ENCODE peak calls at places on chromosome 9, in four cellular contexts. A, M, S and B are unnamed samples.

GRCh38 chr9:74765572-74765971 is 122.1 kb downstream of the TRPM6 start:
- DNase-seq in A (no peak), M (no peak), S (no peak), B (no peak)

GRCh38 chr9:78103971-78104433 is 72.4 kb upstream of the GNAQ start:
- DNase-seq in A (no peak), M (no peak), S (no peak), B (no peak)

GRCh38 chr9:110141118-110141797 is 66.7 kb downstream of the C9orf152 start:
- DNase-seq in A (peak), M (peak), S (no peak), B (peak)

GRCh38 chr9:107489144-107489673 is 360 bp downstream of the KLF4 start:
- DNase-seq in A (no peak), M (no peak), S (no peak), B (peak)

GRCh38 chr9:22047596-22047995 is 38.5 kb upstream of the CDKN2B start:
- DNase-seq in A (no peak), M (no peak), S (no peak), B (no peak)

GRCh38 chr9:126126807-126127206 is 199.8 kb upstream of the MVB12B start:
- DNase-seq in A (no peak), M (no peak), S (no peak), B (no peak)

GRCh38 chr9:86713970-86714369 is 233.3 kb downstream of the GAS1 start:
- DNase-seq in A (no peak), M (no peak), S (no peak), B (peak)

GRCh38 chr9:91734371-91734981 is 215.6 kb downstream of the ROR2 start:
- DNase-seq in A (peak), M (peak), S (peak), B (peak)

GRCh38 chr9:33246269-33246860 is 6.4 kb downstream of the SPINK4 start:
- DNase-seq in A (no peak), M (no peak), S (no peak), B (no peak)

GRCh38 chr9:120851386-120851922 is 8.7 kb upstream of the PSMD5 start:
- DNase-seq in A (no peak), M (no peak), S (no peak), B (no peak)

GRCh38 chr9:84129529-84129928 is 148.9 kb downstream of the RMI1 start:
- DNase-seq in A (no peak), M (no peak), S (no peak), B (no peak)

GRCh38 chr9:35272989-35273388 is 111.2 kb downstream of the UNC13B start:
- DNase-seq in A (no peak), M (peak), S (no peak), B (peak)

GRCh38 chr9:33952066-33952465 is 96.6 kb downstream of the UBAP2 start:
- DNase-seq in A (no peak), M (no peak), S (no peak), B (no peak)

GRCh38 chr9:38437193-38437823 is 13.1 kb upstream of the IGFBPL1 start:
- DNase-seq in A (no peak), M (peak), S (no peak), B (peak)

GRCh38 chr9:4738866-4739586 is 2.0 kb downstream of the AK3 start:
- DNase-seq in A (no peak), M (no peak), S (no peak), B (no peak)

GRCh38 chr9:98365724-98366123 is 110.3 kb upstream of the TBC1D2 start:
- DNase-seq in A (no peak), M (no peak), S (no peak), B (no peak)

GRCh38 chr9:14908221-14909206 is 1.7 kb downstream of the FREM1 start:
- DNase-seq in A (no peak), M (no peak), S (no peak), B (no peak)

DNA sequence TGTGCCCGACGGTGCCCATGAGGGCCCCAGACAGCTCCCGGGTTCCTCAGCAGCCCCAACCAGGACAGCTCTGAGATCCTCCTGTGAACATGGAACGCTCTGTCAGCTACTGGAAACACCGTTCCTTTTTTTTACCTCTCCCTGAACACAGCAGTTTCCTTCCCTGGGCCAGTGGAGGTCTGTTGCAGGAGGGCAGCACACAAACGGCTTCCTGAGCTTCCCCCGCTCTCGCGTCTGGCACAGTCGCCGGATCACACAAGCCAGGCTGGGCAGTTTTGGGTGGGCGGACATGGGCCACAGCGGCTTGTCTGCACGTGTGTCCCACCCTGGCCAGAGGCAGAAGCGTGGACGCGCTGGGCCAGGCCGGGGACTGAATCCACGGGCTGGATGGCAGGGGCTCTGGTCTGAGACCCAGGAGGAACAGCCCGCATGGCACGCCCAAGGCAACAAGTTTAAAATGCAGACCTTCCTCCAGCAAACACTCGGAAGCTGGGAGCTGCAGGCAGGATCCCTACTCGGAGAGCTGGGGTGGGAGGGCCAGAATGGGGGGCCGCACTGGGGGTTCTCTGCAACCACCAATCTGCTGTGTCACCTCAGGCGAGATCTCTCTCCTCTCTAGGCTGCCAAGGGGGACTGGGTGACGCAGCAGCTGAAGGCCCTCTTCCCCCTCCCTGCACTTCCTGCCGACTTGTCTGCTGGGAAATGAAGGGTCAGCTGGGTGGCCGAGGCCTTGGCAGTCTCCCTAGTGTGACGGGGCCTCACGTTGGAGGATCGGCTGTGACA is 106.9 kb upstream of the SARDH start:
- DNase-seq in A (peak), M (no peak), S (no peak), B (peak)
- H3K4me3 ChIP-seq in A (no peak), M (no peak), S (no peak), B (no peak)

GRCh38 chr9:1044643-1045042 is 5.5 kb upstream of the DMRT2 start:
- DNase-seq in A (no peak), M (no peak), S (no peak), B (no peak)
- H3K4me3 ChIP-seq in A (no peak), M (no peak), S (no peak), B (no peak)

GRCh38 chr9:89802809-89803355 is 198.1 kb downstream of the GADD45G start:
- DNase-seq in A (no peak), M (peak), S (no peak), B (peak)
- H3K4me3 ChIP-seq in A (no peak), M (no peak), S (no peak), B (no peak)

DNA sequence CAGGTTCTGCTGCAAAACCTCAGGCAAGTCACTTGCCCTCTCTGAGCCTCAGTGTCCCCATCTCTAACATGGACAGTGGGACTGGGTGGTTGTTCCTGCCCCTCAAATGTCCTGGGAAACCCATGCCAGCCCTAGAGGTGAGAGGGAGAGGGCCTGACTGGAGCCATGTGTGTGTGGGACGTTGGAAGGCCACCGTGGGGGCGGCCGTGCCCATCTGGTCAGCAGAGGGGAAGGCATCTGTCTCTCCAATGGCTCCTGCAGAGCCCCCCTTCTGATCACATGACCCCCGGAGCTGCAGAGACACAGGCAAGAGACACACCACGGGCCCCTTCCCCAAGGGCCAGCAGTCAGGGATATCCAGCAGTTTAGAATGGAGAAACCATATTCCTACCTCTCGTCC is 1.7 kb downstream of the DNM1 start:
- DNase-seq in A (no peak), M (no peak), S (no peak), B (no peak)
- H3K4me3 ChIP-seq in A (no peak), M (no peak), S (no peak), B (peak)

DNA sequence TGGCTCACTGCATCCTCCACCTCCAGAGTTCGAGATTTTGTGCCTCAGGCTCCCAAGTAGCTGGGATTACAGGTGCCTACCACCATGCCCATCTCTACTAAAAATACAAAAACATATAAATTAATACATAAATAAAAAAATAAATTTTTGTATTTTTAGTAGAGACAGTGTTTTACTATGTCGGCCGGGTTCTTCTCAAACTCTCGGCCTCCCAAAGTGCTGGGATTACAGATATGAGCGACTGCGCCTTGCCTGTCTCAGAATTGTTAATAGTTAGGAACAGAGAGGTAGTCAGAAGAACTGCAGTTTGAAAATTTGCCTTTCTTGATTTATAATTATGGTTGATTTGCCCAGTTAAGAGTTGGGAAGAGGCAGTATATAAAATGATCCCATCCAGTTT is 2.8 kb downstream of the ATP6V1G1 start:
- DNase-seq in A (no peak), M (no peak), S (no peak), B (no peak)
- H3K4me3 ChIP-seq in A (no peak), M (no peak), S (no peak), B (no peak)

GRCh38 chr9:136485651-136486050 is 2.8 kb upstream of the SEC16A start:
- DNase-seq in A (no peak), M (no peak), S (no peak), B (no peak)

GRCh38 chr9:136486131-136486530 is 3.3 kb upstream of the SEC16A start:
- DNase-seq in A (no peak), M (no peak), S (no peak), B (no peak)

GRCh38 chr9:136488247-136489214 is 5.7 kb upstream of the SEC16A start:
- DNase-seq in A (peak), M (peak), S (peak), B (peak)

GRCh38 chr9:136487672-136488071 is 4.8 kb upstream of the SEC16A start:
- DNase-seq in A (no peak), M (no peak), S (no peak), B (no peak)

DNA sequence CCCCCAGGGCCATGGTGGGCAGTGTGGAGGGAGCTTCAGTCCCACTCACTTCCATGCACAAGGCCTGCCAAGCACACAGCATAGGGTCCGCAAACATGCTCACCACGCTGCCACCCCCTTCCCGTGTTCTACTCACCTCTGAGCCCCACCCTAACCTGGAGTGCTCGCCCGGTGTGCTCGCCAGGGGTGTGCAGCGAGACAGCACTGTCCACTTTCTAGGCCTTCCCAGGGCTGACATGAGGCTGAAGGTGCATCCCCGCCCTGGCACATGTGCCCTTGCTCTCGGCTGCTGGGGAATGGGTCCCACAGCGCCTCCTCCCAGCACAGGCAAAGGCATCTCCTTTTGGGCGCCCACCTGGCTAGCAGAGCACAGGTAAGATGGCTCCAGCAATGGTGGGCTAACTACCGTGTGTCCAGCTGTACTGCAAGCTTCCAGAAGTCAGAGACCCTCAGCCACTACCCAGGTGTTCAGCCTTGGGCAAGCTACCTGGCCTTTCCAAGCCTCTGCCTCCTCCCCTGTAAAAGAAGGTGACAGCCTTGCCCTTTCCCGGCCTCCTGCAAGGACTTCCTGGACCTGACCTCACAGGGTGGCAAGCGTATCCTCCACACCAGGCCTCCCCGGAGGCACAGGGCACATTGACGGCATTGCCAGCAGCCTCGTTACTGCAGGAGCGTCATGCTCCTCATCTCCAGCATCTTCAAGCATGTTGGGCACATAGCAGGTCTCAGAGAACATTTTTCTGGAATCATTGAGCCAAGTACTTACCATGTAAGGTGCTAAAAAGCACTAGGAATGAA is 4.2 kb upstream of the SEC16A start:
- DNase-seq in A (no peak), M (no peak), S (no peak), B (no peak)
- H3K4me3 ChIP-seq in A (no peak), M (no peak), S (no peak), B (no peak)

DNA sequence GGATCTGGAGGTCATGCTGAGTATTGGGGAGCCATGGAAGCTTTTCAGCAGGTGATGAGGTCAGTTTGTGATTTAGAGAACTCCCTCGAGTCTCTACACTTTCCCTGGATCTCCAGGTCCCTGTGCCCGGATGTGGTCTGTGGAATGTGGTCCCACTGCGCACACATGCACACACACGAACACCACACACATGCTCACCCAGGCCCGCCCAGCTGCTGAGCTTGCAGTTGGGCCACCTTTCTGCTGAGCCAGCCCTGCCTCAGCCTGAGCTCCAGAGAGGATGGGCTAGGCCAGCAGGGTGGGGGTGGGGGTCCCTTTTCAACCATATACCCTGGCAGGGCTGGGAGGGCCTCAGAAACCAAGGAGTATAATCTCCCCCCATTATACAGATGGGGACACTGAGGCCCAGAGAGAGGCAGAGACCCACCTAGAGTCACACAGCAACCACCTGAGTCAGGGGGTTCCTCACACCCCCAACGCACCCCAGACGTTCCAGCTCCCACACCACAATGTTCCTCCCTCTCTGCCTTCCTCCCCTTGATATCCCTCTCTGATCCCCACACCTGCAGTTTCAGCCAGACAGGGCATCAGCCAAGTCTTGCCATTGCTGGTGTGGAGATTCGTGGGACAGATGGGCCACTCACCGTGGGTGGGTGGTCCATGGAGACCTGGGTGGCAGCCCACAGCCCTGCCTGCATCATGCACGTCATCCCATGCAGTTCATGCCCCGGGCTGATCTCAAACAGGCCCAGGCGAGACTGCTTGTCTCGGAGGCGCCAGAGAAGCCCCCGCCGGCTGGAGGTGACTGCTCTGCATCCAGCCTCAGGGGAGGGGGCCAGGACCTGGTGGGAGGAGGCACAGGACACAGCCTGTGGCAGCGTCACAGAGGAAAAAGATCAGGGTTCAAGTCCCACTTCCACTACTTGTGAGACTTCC is 1.3 kb downstream of the PIP5KL1 start:
- DNase-seq in A (no peak), M (no peak), S (no peak), B (no peak)
- H3K4me3 ChIP-seq in A (no peak), M (no peak), S (no peak), B (no peak)